ENCODE peak calls at places on chromosomes 4 and X, in nine cellular contexts. A is heart right ventricle, R is cardiac muscle cell, N is OCI-LY7, I is body of pancreas, V is chondrocyte, H is A673, F is HFFc6, E is SK-N-SH. X is an unnamed sample.

GRCh38 chr4:20126906-20127305 is 124.8 kb upstream of the SLIT2 start:
- DNase-seq in H (no peak), I (no peak), F (peak), R (no peak), A (no peak), E (no peak), V (no peak), N (no peak), X (no peak)

GRCh38 chrX:72306851-72307645 is 1.3 kb upstream of the CITED1 start:
- DNase-seq in F (peak), E (peak), V (no peak), A (peak), N (no peak), R (peak), I (peak), H (peak), X (peak)

GRCh38 chr4:83644677-83645639 is 109.0 kb downstream of the GPAT3 start:
- DNase-seq in N (peak), E (peak), R (peak), I (peak), A (peak), V (no peak), F (peak), H (peak), X (peak)

GRCh38 chr4:51923343-51923742 is 80.4 kb downstream of the DCUN1D4 start:
- DNase-seq in R (no peak), H (no peak), A (no peak), N (no peak), F (no peak), E (no peak), V (no peak), I (no peak), X (no peak)

GRCh38 chrX:69133561-69134542 is 31.4 kb downstream of the PJA1 start:
- DNase-seq in N (peak), A (peak), I (no peak), F (peak), H (peak), R (peak), V (no peak), E (peak), X (no peak)

GRCh38 chr4:127155121-127155520 is 477.6 kb upstream of the INTU start:
- DNase-seq in F (no peak), I (no peak), R (no peak), A (no peak), E (no peak), V (no peak), H (no peak), N (no peak), X (no peak)

GRCh38 chr4:68748181-68748981 is 67.4 kb upstream of the UGT2B10 start:
- DNase-seq in N (no peak), H (peak), F (no peak), R (no peak), I (no peak), V (no peak), E (no peak), A (no peak), X (no peak)

GRCh38 chrX:125150231-125150630 is 169.4 kb upstream of the TEX13C start:
- DNase-seq in H (no peak), N (no peak), V (no peak), F (no peak), E (no peak), R (no peak), I (no peak), A (no peak), X (no peak)

GRCh38 chrX:77505227-77505626 is 58.0 kb downstream of the FGF16 start:
- DNase-seq in A (no peak), R (no peak), V (no peak), H (peak), E (no peak), I (no peak), N (peak), F (no peak), X (no peak)

GRCh38 chrX:54066841-54067240 is 22.6 kb upstream of the PHF8 start:
- DNase-seq in V (no peak), I (no peak), E (no peak), H (no peak), N (no peak), F (peak), A (no peak), R (no peak), X (no peak)

GRCh38 chrX:103831342-103831802 is 685 bp downstream of the RAB9B start:
- DNase-seq in I (no peak), V (no peak), R (peak), E (peak), A (peak), F (peak), N (no peak), H (peak), X (peak)

GRCh38 chr4:171813195-171813955 is at the start of gene GALNTL6:
- DNase-seq in H (peak), I (no peak), N (no peak), A (no peak), E (peak), R (peak), V (peak), F (no peak), X (peak)

GRCh38 chr4:183602444-183603102 is 56.4 kb downstream of the RWDD4 start:
- DNase-seq in N (no peak), R (no peak), V (no peak), F (no peak), H (no peak), E (no peak), I (no peak), A (no peak), X (no peak)

GRCh38 chr4:164959896-164960295 is 17.6 kb downstream of the TRIM61 start:
- DNase-seq in V (no peak), I (no peak), E (no peak), N (no peak), A (no peak), F (peak), R (no peak), H (no peak), X (no peak)

GRCh38 chr4:149158852-149159251 is 656.8 kb downstream of the IQCM start:
- DNase-seq in N (no peak), A (no peak), E (no peak), V (no peak), F (no peak), I (no peak), R (no peak), H (no peak), X (no peak)

GRCh38 chr4:180636696-180637095 is 1606.5 kb upstream of the TENM3 start:
- DNase-seq in A (no peak), V (no peak), I (no peak), E (no peak), F (no peak), R (no peak), H (peak), N (no peak), X (no peak)

GRCh38 chr4:124433044-124433443 is 279.5 kb downstream of the ANKRD50 start:
- DNase-seq in R (no peak), I (no peak), E (no peak), H (no peak), A (no peak), N (no peak), V (no peak), F (no peak), X (no peak)

GRCh38 chrX:149513713-149514427 is 8.8 kb upstream of the IDS start:
- DNase-seq in R (no peak), H (no peak), E (no peak), N (no peak), V (no peak), I (no peak), F (no peak), A (no peak), X (no peak)

GRCh38 chr4:11565899-11566298 is 137.2 kb upstream of the HS3ST1 start:
- DNase-seq in I (no peak), E (no peak), A (no peak), N (no peak), R (no peak), H (no peak), V (no peak), F (no peak), X (no peak)

GRCh38 chr4:104352211-104352610 is 142.5 kb downstream of the CXXC4 start:
- DNase-seq in V (no peak), I (no peak), N (peak), H (peak), E (no peak), F (no peak), A (no peak), R (no peak), X (no peak)

GRCh38 chr4:151329217-151330007 is 4.0 kb upstream of the SH3D19 start:
- DNase-seq in F (peak), H (no peak), V (no peak), I (no peak), A (no peak), R (no peak), N (no peak), E (no peak), X (no peak)

GRCh38 chr4:105440890-105441289 is 33.0 kb downstream of the PPA2 start:
- DNase-seq in H (no peak), N (no peak), F (no peak), V (no peak), I (no peak), R (no peak), E (no peak), A (no peak), X (no peak)
- TF ChIP-seq CTCF in H (no peak), N (no peak), F (peak), V (peak), I (no peak), R (no peak), E (peak), A (no peak), X (no peak)

GRCh38 chr4:95181446-95182306 is 367.1 kb downstream of the UNC5C start:
- DNase-seq in F (no peak), N (no peak), V (no peak), A (no peak), I (no peak), E (peak), H (no peak), R (no peak), X (no peak)
- TF ChIP-seq CTCF in F (no peak), N (no peak), V (no peak), A (no peak), I (no peak), E (peak), H (no peak), R (peak), X (no peak)

GRCh38 chrX:119067023-119067739 is 5.6 kb upstream of the CT47C1 start:
- DNase-seq in V (no peak), A (peak), F (peak), N (peak), R (peak), I (peak), E (peak), H (peak), X (peak)
- TF ChIP-seq CTCF in V (peak), A (peak), F (peak), N (peak), R (peak), I (peak), E (peak), H (peak), X (peak)

DNA sequence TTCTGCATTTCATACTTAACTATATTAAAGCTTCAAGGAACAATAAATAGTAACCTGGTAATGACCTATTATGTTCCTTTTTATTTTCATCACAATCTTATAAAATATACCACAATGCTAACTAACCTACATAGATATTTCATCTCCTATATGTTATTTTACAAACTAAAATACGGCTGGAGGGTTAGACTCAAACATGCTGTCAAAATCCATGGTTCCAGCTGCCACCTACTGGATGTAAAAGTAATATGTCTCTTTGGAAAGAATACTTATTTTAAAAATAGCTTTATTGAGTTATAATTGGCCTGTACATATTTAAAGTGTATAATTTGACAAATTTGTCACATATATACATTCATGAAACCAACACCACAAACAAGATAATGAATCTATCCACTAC is 15.0 kb downstream of the RGN start:
- DNase-seq in E (peak), F (peak), I (no peak), R (peak), V (no peak), H (peak), A (no peak), N (peak), X (peak)
- TF ChIP-seq CTCF in E (peak), F (peak), I (peak), R (peak), V (peak), H (peak), A (peak), N (peak), X (no peak)

GRCh38 chr4:78020677-78021076 is 36.4 kb upstream of the FRAS1 start:
- DNase-seq in A (no peak), E (no peak), N (no peak), I (no peak), F (no peak), H (no peak), R (no peak), V (no peak), X (no peak)

GRCh38 chr4:78024085-78024484 is 33.0 kb upstream of the FRAS1 start:
- DNase-seq in E (no peak), A (no peak), V (no peak), N (no peak), F (no peak), H (no peak), R (no peak), I (no peak), X (no peak)

GRCh38 chr4:78019494-78019893 is 37.6 kb upstream of the FRAS1 start:
- DNase-seq in V (no peak), F (no peak), A (no peak), E (peak), I (no peak), H (no peak), N (no peak), R (no peak), X (no peak)

GRCh38 chr4:78024692-78025091 is 32.4 kb upstream of the FRAS1 start:
- DNase-seq in H (no peak), F (no peak), N (no peak), V (no peak), R (no peak), I (no peak), E (no peak), A (no peak), X (no peak)

GRCh38 chr4:78022517-78022916 is 34.6 kb upstream of the FRAS1 start:
- DNase-seq in E (peak), I (no peak), V (no peak), H (no peak), A (no peak), N (no peak), F (no peak), R (no peak), X (no peak)
- TF ChIP-seq CTCF in E (no peak), I (no peak), V (peak), H (no peak), A (no peak), N (no peak), F (no peak), R (no peak), X (no peak)

X was measured in GM20000.